ENCODE peak calls at places on chromosomes 2 and 18, in four cellular contexts. One of them, this sample, is unnamed.

GRCh38 chr2:64212346-64212745 is 68.1 kb upstream of the PELI1 start:
- DNase-seq in Calu3: peak; percentile 19
- DNase-seq in cardiac muscle cell: peak; percentile 95
- DNase-seq in fibroblast of lung: peak; percentile 94
- DNase-seq in this sample: no peak

GRCh38 chr18:3447035-3447894 is 2.7 kb upstream of the TGIF1 start:
- DNase-seq in Calu3: peak; percentile 43
- DNase-seq in cardiac muscle cell: peak; percentile 88
- DNase-seq in fibroblast of lung: peak; percentile 60
- DNase-seq in this sample: peak; percentile 48

GRCh38 chr2:217247511-217247910 is 387.6 kb upstream of the TNP1 start:
- DNase-seq in Calu3: no peak
- DNase-seq in cardiac muscle cell: no peak
- DNase-seq in fibroblast of lung: no peak
- DNase-seq in this sample: no peak

GRCh38 chr2:134372141-134372540 is 118.3 kb downstream of the MGAT5 start:
- DNase-seq in Calu3: no peak
- DNase-seq in cardiac muscle cell: peak; percentile 32
- DNase-seq in fibroblast of lung: peak; percentile 89
- DNase-seq in this sample: no peak

GRCh38 chr2:215711484-215712034 is 275.7 kb upstream of the FN1 start:
- DNase-seq in Calu3: no peak
- DNase-seq in cardiac muscle cell: peak; percentile 85
- DNase-seq in fibroblast of lung: peak; percentile 92
- DNase-seq in this sample: peak; percentile 11

GRCh38 chr18:12606592-12607315 is 51.2 kb downstream of the SPIRE1 start:
- DNase-seq in Calu3: peak; percentile 14
- DNase-seq in cardiac muscle cell: peak; percentile 64
- DNase-seq in fibroblast of lung: peak; percentile 75
- DNase-seq in this sample: no peak

GRCh38 chr2:71250945-71251344 is 24.0 kb upstream of the PAIP2B start:
- DNase-seq in Calu3: peak; percentile 2
- DNase-seq in cardiac muscle cell: no peak
- DNase-seq in fibroblast of lung: no peak
- DNase-seq in this sample: no peak

GRCh38 chr18:24274822-24275221 is 122.8 kb downstream of the OSBPL1A start:
- DNase-seq in Calu3: no peak
- DNase-seq in cardiac muscle cell: no peak
- DNase-seq in fibroblast of lung: no peak
- DNase-seq in this sample: no peak

GRCh38 chr2:143398701-143399260 is 269.6 kb downstream of the ARHGAP15 start:
- DNase-seq in Calu3: no peak
- DNase-seq in cardiac muscle cell: no peak
- DNase-seq in fibroblast of lung: no peak
- DNase-seq in this sample: no peak

DNA sequence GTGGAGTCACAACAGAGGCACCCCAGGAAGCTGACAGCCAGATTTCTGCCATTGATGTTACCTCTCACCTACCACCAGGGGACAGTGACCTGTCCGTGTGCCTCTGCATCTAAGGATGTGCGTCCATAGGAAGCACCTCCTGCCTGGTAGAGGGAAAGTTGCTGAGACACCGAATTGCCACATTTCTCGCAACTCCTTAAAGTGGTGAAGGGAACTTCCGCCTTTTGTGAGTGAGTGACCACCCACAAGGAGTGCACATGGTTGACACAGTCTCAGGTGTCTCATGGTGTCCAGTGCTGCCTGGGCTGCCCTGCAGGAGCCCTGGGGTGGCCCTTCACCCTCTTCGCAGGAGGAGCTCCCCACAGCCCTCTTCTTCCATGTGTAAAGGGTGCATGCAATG is 201.8 kb downstream of the GBX2 start:
- DNase-seq in Calu3: no peak
- DNase-seq in cardiac muscle cell: no peak
- DNase-seq in fibroblast of lung: no peak
- DNase-seq in this sample: no peak
- TF ChIP-seq CTCF in Calu3: no peak
- TF ChIP-seq CTCF in cardiac muscle cell: no peak
- TF ChIP-seq CTCF in fibroblast of lung: no peak
- TF ChIP-seq CTCF in this sample: no peak

GRCh38 chr2:112142525-112143078 is 4.4 kb downstream of the FBLN7 start:
- DNase-seq in Calu3: no peak
- DNase-seq in cardiac muscle cell: no peak
- DNase-seq in fibroblast of lung: no peak
- DNase-seq in this sample: no peak

GRCh38 chr2:112141623-112142001 is 3.4 kb downstream of the FBLN7 start:
- DNase-seq in Calu3: no peak
- DNase-seq in cardiac muscle cell: no peak
- DNase-seq in fibroblast of lung: no peak
- DNase-seq in this sample: no peak

GRCh38 chr2:112140899-112141622 is 2.9 kb downstream of the FBLN7 start:
- DNase-seq in Calu3: no peak
- DNase-seq in cardiac muscle cell: no peak
- DNase-seq in fibroblast of lung: no peak
- DNase-seq in this sample: no peak

GRCh38 chr2:112138143-112139032 is at the start of gene FBLN7:
- DNase-seq in Calu3: peak; percentile 23
- DNase-seq in cardiac muscle cell: peak; percentile 29
- DNase-seq in fibroblast of lung: peak; percentile 11
- DNase-seq in this sample: no peak

GRCh38 chr2:112140413-112140802 is 2.2 kb downstream of the FBLN7 start:
- DNase-seq in Calu3: no peak
- DNase-seq in cardiac muscle cell: no peak
- DNase-seq in fibroblast of lung: no peak
- DNase-seq in this sample: no peak
- TF ChIP-seq CTCF in Calu3: no peak
- TF ChIP-seq CTCF in cardiac muscle cell: no peak
- TF ChIP-seq CTCF in fibroblast of lung: no peak
- TF ChIP-seq CTCF in this sample: no peak

GRCh38 chr2:9158786-9159779 is 47.5 kb upstream of the ASAP2 start:
- DNase-seq in Calu3: no peak
- DNase-seq in cardiac muscle cell: no peak
- DNase-seq in fibroblast of lung: no peak
- DNase-seq in this sample: no peak

GRCh38 chr2:9163306-9164111 is 43.1 kb upstream of the ASAP2 start:
- DNase-seq in Calu3: no peak
- DNase-seq in cardiac muscle cell: peak; percentile 51
- DNase-seq in fibroblast of lung: peak; percentile 79
- DNase-seq in this sample: no peak

GRCh38 chr2:9162841-9163240 is 43.8 kb upstream of the ASAP2 start:
- DNase-seq in Calu3: no peak
- DNase-seq in cardiac muscle cell: no peak
- DNase-seq in fibroblast of lung: no peak
- DNase-seq in this sample: no peak

GRCh38 chr2:9164112-9164608 is 42.5 kb upstream of the ASAP2 start:
- DNase-seq in Calu3: no peak
- DNase-seq in cardiac muscle cell: no peak
- DNase-seq in fibroblast of lung: no peak
- DNase-seq in this sample: no peak

DNA sequence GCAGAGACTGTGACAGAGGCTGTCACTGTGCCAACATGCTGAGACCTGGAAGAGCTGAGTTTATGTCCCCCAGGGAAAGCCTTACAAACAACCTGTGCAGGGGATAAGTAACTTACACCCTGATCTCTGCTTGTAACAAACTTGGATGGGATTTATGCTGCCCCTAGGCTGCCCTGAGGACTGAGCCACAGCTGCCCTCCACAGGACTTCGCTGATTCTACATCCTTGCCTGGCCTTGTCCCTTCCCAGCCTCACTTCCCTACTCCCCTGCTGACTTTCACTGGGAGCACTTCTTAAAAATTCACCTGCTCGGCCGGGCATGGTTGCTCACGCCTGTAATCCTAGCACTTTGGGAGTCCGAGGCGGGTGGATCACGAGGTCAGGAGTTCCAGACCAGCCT is 45.9 kb upstream of the ASAP2 start:
- DNase-seq in Calu3: no peak
- DNase-seq in cardiac muscle cell: no peak
- DNase-seq in fibroblast of lung: no peak
- DNase-seq in this sample: no peak
- TF ChIP-seq CTCF in Calu3: no peak
- TF ChIP-seq CTCF in cardiac muscle cell: no peak
- TF ChIP-seq CTCF in fibroblast of lung: no peak
- TF ChIP-seq CTCF in this sample: no peak

GRCh38 chr2:233199870-233200269 is 51.6 kb upstream of the ATG16L1 start:
- DNase-seq in Calu3: no peak
- DNase-seq in cardiac muscle cell: no peak
- DNase-seq in fibroblast of lung: no peak
- DNase-seq in this sample: no peak
- TF ChIP-seq CTCF in Calu3: no peak
- TF ChIP-seq CTCF in cardiac muscle cell: no peak
- TF ChIP-seq CTCF in fibroblast of lung: no peak
- TF ChIP-seq CTCF in this sample: no peak

GRCh38 chr2:1886405-1886992 is 142.2 kb upstream of the PXDN start:
- DNase-seq in Calu3: peak; percentile 4
- DNase-seq in cardiac muscle cell: peak; percentile 74
- DNase-seq in fibroblast of lung: peak; percentile 60
- DNase-seq in this sample: peak; percentile 79

GRCh38 chr2:1887106-1887505 is 142.8 kb upstream of the PXDN start:
- DNase-seq in Calu3: no peak
- DNase-seq in cardiac muscle cell: no peak
- DNase-seq in fibroblast of lung: no peak
- DNase-seq in this sample: no peak

GRCh38 chr2:1889099-1889650 is 144.9 kb upstream of the PXDN start:
- DNase-seq in Calu3: no peak
- DNase-seq in cardiac muscle cell: no peak
- DNase-seq in fibroblast of lung: no peak
- DNase-seq in this sample: no peak

GRCh38 chr2:1884933-1885580 is 140.7 kb upstream of the PXDN start:
- DNase-seq in Calu3: no peak
- DNase-seq in cardiac muscle cell: peak; percentile 83
- DNase-seq in fibroblast of lung: peak; percentile 77
- DNase-seq in this sample: no peak

DNA sequence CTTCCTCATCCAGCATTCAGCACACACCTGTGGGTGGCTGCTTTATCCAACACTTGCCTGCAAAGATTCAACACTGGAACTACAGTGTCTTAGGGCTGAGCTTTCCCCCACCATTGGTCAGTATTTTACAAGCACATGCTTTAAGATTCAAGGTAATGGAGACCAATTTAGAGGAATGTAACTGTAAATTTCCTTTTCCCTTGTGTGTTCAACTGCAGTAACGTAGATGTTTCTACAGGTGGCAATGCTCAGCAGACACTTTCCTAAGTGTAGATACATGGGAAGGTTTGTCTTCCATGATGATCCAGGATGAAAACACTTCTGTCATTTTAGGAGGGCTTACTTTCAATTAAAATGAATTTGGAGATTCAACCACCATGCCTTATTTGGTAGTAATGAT is 143.6 kb upstream of the PXDN start:
- DNase-seq in Calu3: no peak
- DNase-seq in cardiac muscle cell: peak; percentile 4
- DNase-seq in fibroblast of lung: peak; percentile 1
- DNase-seq in this sample: no peak
- TF ChIP-seq CTCF in Calu3: no peak
- TF ChIP-seq CTCF in cardiac muscle cell: peak; percentile 29
- TF ChIP-seq CTCF in fibroblast of lung: no peak
- TF ChIP-seq CTCF in this sample: peak; percentile 67

This sample was measured in endothelial cell.